ENCODE peak calls at places on chromosomes 3 and 15, in four cellular contexts. E is HL-60, L is GM12878, O is K562. S is an unnamed sample.

GRCh38 chr15:39589193-39589814 is 8.4 kb downstream of the THBS1 start:
- DNase-seq in O (no peak), E (no peak), L (no peak), S (no peak)

GRCh38 chr15:57427367-57427821 is 51.1 kb downstream of the CGNL1 start:
- DNase-seq in E (no peak), L (no peak), O (no peak), S (no peak)

GRCh38 chr3:66542153-66542552 is 41.3 kb upstream of the LRIG1 start:
- DNase-seq in O (no peak), L (no peak), E (no peak), S (no peak)

GRCh38 chr3:75171632-75172230 is 492.4 kb upstream of the FRG2C start:
- DNase-seq in O (no peak), E (no peak), L (no peak), S (no peak)

GRCh38 chr15:100997442-100997841 is 78.3 kb downstream of the LRRK1 start:
- DNase-seq in E (no peak), L (no peak), O (no peak), S (no peak)

GRCh38 chr15:32959077-32959476 is 235.4 kb downstream of the FMN1 start:
- DNase-seq in L (no peak), O (no peak), E (no peak), S (no peak)

GRCh38 chr3:189685854-189686253 is 54.7 kb downstream of the TP63 start:
- DNase-seq in L (no peak), E (no peak), O (no peak), S (no peak)

GRCh38 chr15:47603026-47603425 is 114.3 kb upstream of the SEMA6D start:
- DNase-seq in E (no peak), O (no peak), L (no peak), S (no peak)

GRCh38 chr3:188659444-188660100 is 505.6 kb downstream of the LPP start:
- DNase-seq in E (no peak), L (no peak), O (no peak), S (no peak)

GRCh38 chr3:52518723-52519444 is 14.8 kb downstream of the NT5DC2 start:
- DNase-seq in O (peak), L (no peak), E (no peak), S (no peak)

GRCh38 chr3:67106874-67107273 is 108.8 kb downstream of the KBTBD8 start:
- DNase-seq in O (no peak), E (no peak), L (no peak), S (no peak)

DNA sequence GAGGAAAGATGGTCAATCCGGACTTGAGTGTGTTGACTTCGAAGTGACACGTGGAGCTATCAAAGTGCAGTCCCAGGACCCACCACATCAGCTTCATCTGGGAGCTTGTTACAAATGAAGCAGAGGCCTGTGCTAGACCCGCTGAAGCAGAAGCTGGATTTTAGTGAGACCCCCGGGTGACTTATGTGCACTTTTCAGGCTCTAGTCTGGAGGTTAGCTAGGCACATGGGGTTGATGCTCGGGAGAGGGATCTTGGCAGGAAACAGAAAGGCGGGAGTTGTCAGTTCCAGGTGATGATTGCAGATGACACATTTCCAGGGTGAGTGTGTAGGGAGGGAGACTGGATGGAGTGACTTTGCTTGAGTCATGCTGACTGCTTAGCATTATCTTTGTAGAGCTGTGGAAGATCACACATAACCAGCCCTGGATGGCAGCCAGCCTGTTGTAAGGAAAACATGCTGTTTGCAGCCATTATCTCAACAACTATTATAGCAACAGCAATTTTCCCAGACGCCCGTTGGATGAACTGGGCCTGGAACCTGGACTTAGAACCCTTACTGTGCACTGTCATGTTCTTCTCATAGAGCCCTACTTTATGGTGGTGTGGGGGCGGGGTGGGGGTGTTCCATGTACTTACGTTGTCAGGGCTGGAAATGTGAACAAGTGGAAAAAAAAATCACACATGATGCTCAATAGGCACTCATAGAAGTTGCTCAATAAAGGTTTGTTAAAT is 122.4 kb downstream of the THSD4 start:
- DNase-seq in E (no peak), L (no peak), O (no peak), S (no peak)
- TF ChIP-seq SPI1 in E (no peak), L (no peak), O (no peak), S (no peak)

GRCh38 chr3:41674449-41674848 is 287.5 kb downstream of the ULK4 start:
- DNase-seq in L (no peak), E (no peak), O (no peak), S (no peak)
- TF ChIP-seq POLR2AphosphoS5 in L (no peak), E (no peak), O (no peak), S (no peak)

GRCh38 chr3:184822081-184822480 is 10.1 kb downstream of the VPS8 start:
- DNase-seq in L (no peak), E (no peak), O (no peak), S (no peak)

GRCh38 chr3:184822654-184823053 is 10.7 kb downstream of the VPS8 start:
- DNase-seq in O (no peak), L (no peak), E (no peak), S (no peak)

GRCh38 chr3:184827572-184827971 is 15.6 kb downstream of the VPS8 start:
- DNase-seq in E (no peak), O (peak), L (no peak), S (no peak)

GRCh38 chr3:184821034-184821433 is 9.1 kb downstream of the VPS8 start:
- DNase-seq in L (no peak), E (no peak), O (no peak), S (no peak)

GRCh38 chr3:184825456-184825855 is 13.5 kb downstream of the VPS8 start:
- DNase-seq in E (no peak), L (no peak), O (no peak), S (no peak)
- TF ChIP-seq SPI1 in E (no peak), L (no peak), O (no peak), S (no peak)

DNA sequence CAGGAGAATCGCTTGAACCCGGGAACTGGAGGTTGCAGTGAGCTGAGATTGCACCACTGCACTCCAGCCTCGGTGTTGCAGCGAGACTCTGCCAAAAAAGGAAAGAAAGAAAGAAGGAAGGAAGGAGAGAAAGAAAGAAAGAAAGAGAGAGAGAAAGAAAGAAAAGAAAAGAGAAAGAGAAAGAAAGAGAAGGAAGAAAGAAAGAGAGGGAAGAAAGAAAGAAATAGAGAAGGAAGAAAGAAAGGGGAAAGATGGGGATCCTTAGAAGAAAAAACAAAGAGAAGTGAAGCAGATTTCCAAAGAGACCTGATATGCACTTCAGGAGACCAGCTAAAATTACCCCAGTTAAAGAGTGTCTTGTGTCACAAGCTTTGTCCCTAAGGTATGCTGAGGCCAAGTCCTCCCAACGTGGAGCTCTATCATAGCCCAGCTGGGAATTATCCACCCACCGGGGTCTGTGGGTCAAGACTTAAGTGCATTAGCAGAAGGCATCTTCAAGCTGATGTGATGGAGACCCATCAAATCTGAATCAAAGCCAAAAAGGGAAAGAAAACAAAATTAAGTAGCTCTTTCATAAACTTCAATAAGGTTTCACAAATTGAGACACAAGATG is 17.9 kb upstream of the AKAP13 start:
- DNase-seq in L (no peak), O (no peak), E (no peak), S (no peak)
- TF ChIP-seq POLR2AphosphoS5 in L (no peak), O (no peak), E (no peak), S (no peak)

GRCh38 chr3:122946185-122946584 is 81.4 kb downstream of the SEMA5B start:
- DNase-seq in O (no peak), L (no peak), E (no peak), S (no peak)

GRCh38 chr3:122948398-122948797 is 79.2 kb downstream of the SEMA5B start:
- DNase-seq in O (no peak), E (no peak), L (no peak), S (no peak)

GRCh38 chr3:122947621-122948202 is 79.9 kb downstream of the SEMA5B start:
- DNase-seq in L (no peak), E (no peak), O (no peak), S (no peak)

GRCh38 chr3:122945230-122945629 is 82.3 kb downstream of the SEMA5B start:
- DNase-seq in L (no peak), O (no peak), E (no peak), S (no peak)

GRCh38 chr3:122947086-122947611 is 80.4 kb downstream of the SEMA5B start:
- DNase-seq in E (no peak), L (no peak), O (no peak), S (no peak)
- TF ChIP-seq SPI1 in E (no peak), L (no peak), O (no peak), S (no peak)

GRCh38 chr3:169966951-169967915 is 626 bp downstream of the SEC62 start:
- DNase-seq in L (no peak), O (no peak), E (no peak), S (no peak)
- TF ChIP-seq POLR2AphosphoS5 in L (peak), O (no peak), E (no peak), S (no peak)

DNA sequence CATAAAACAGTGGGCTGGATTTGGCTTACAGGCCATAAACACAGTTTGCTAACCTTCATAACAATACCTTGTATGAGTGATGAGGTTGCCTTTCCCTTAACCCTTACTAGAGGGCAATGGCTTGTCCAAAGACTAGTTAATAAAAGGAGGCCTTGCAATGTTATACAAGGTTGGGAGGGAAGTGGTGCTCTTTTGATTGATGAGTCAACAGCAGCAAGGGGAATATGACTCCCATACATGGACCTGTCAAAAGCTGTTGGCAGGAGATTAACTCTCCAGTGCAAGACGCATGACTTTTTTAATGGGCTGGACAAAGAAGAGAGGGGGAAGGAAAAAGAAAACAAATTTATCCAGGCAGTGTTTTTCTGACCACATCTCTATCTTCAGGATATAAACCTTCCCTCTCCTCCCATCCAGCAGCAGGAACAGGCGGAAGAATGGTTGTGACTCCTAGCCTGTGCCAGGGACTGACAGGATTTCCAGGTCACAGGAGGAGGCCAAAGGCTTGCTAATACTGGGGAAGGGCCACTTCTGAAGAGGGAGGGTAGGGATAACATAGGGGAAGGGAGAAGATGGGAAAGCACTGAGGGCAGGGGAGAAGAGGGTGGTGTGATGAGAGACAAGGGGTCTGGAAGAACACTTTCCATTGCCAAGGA is 35.2 kb upstream of the ARL14 start:
- DNase-seq in E (no peak), O (no peak), L (no peak), S (no peak)
- TF ChIP-seq SPI1 in E (no peak), O (no peak), L (no peak), S (no peak)

GRCh38 chr15:74262635-74263034 is 26.5 kb downstream of the CCDC33 start:
- DNase-seq in L (no peak), E (no peak), O (no peak), S (no peak)
- TF ChIP-seq POLR2AphosphoS5 in L (no peak), E (no peak), O (no peak), S (no peak)

S was measured in GM12891.